ENCODE peak calls at places on chromosomes 11 and 22, in ten cellular contexts. N, B, J, H, A, V, E, R, C and X are unnamed samples.

GRCh38 chr22:30309981-30310672 is 16.6 kb downstream of the TBC1D10A start:
- DNase-seq in A (no peak), C (peak; percentile 88), R (no peak), J (no peak), E (peak; percentile 63), N (no peak), H (no peak), V (no peak), B (peak; percentile 67), X (peak; percentile 90)

GRCh38 chr11:576791-577610 is 731 bp downstream of the PHRF1 start:
- DNase-seq in B (no peak), R (no peak), J (no peak), V (no peak), A (no peak), E (no peak), H (no peak), C (no peak), N (no peak), X (no peak)

GRCh38 chr11:119055901-119056300 is 1.1 kb downstream of the HYOU1 start:
- DNase-seq in R (no peak), V (peak; percentile 22), J (no peak), E (peak; percentile 25), C (no peak), H (peak; percentile 63), A (no peak), N (no peak), B (no peak), X (peak; percentile 42)

GRCh38 chr11:27429740-27430451 is 42.7 kb downstream of the LGR4 start:
- DNase-seq in V (peak; percentile 39), C (no peak), J (no peak), H (no peak), B (no peak), R (no peak), N (no peak), E (no peak), A (no peak), X (no peak)

GRCh38 chr11:46618789-46619188 is 1.4 kb downstream of the ATG13 start:
- DNase-seq in A (no peak), R (no peak), H (no peak), V (no peak), N (no peak), J (no peak), E (no peak), B (no peak), C (no peak), X (no peak)

GRCh38 chr22:35914665-35915476 is 113.8 kb downstream of the RBFOX2 start:
- DNase-seq in C (peak; percentile 83), R (peak; percentile 55), B (no peak), E (peak; percentile 91), V (peak; percentile 82), J (peak; percentile 59), A (peak; percentile 56), H (peak; percentile 83), N (peak; percentile 81), X (peak; percentile 88)

GRCh38 chr22:40107756-40108437 is 69.8 kb upstream of the TNRC6B start:
- DNase-seq in N (no peak), J (peak; percentile 16), R (no peak), B (no peak), H (no peak), V (peak; percentile 24), A (no peak), C (no peak), E (peak; percentile 39), X (peak; percentile 72)

GRCh38 chr11:69557266-69557665 is 75.8 kb downstream of the LINC01488 start:
- DNase-seq in V (no peak), N (no peak), E (no peak), R (no peak), C (no peak), B (no peak), J (no peak), H (no peak), A (no peak), X (no peak)

GRCh38 chr11:104853276-104853675 is 45.0 kb downstream of the CASP12 start:
- DNase-seq in R (no peak), J (no peak), C (no peak), E (no peak), V (no peak), N (no peak), A (no peak), H (no peak), B (no peak), X (no peak)

GRCh38 chr11:72239296-72239848 is 4.6 kb downstream of the PHOX2A start:
- DNase-seq in H (no peak), B (peak; percentile 84), A (no peak), J (no peak), E (peak; percentile 69), C (peak; percentile 89), R (no peak), V (peak; percentile 65), N (no peak), X (peak; percentile 55)

GRCh38 chr11:15565846-15566245 is 451.1 kb downstream of the INSC start:
- DNase-seq in B (no peak), C (no peak), E (no peak), J (no peak), R (no peak), V (no peak), H (no peak), A (no peak), N (no peak), X (no peak)

GRCh38 chr11:18736590-18737148 is 10.7 kb upstream of the IGSF22 start:
- DNase-seq in J (no peak), E (no peak), A (no peak), V (no peak), N (no peak), B (no peak), R (no peak), H (no peak), C (no peak), X (no peak)

GRCh38 chr11:18737642-18738041 is 11.7 kb upstream of the IGSF22 start:
- DNase-seq in C (no peak), J (no peak), E (no peak), V (no peak), N (no peak), B (no peak), H (no peak), R (no peak), A (no peak), X (no peak)

GRCh38 chr11:18743365-18743764 is 17.4 kb upstream of the IGSF22 start:
- DNase-seq in C (no peak), H (no peak), E (no peak), V (no peak), N (no peak), B (no peak), J (no peak), R (no peak), A (no peak), X (no peak)

GRCh38 chr11:18741783-18742182 is 15.8 kb upstream of the IGSF22 start:
- DNase-seq in C (no peak), J (no peak), N (no peak), E (no peak), A (no peak), B (no peak), R (no peak), V (no peak), H (no peak), X (no peak)

DNA sequence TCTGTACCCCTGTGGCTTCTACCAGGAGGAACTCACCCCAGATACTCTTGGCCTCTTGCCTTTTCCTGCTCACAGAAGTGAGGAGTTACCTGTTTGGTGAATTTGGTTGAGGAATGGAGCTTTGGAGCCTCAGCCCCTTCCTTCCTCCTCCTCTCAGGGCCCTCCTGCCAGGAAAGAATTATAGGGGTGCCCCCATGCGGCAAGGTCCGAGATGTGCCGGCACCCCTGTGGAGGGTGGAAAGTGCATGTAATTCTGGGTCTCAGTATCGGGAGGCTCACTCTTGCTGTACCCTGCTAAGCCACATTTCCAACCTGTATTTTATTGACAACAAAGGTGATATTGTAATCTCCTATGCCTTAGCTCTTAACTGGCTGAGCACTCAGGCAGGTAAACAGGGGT is 13.7 kb upstream of the IGSF22 start:
- DNase-seq in H (no peak), C (no peak), V (no peak), B (no peak), R (no peak), J (no peak), E (no peak), A (no peak), N (no peak), X (no peak)
- TF ChIP-seq CTCF in H (no peak), C (no peak), V (no peak), B (no peak), R (no peak), J (no peak), E (no peak), A (no peak), N (no peak), X (no peak)

GRCh38 chr22:19798825-19799224 is 38.2 kb downstream of the TBX1 start:
- DNase-seq in C (no peak), J (no peak), E (no peak), N (peak; percentile 59), H (no peak), B (no peak), V (no peak), A (no peak), R (no peak), X (no peak)
- TF ChIP-seq CTCF in C (no peak), J (no peak), E (no peak), N (peak; percentile 47), H (no peak), B (no peak), V (no peak), A (no peak), R (no peak), X (peak; percentile 16)

DNA sequence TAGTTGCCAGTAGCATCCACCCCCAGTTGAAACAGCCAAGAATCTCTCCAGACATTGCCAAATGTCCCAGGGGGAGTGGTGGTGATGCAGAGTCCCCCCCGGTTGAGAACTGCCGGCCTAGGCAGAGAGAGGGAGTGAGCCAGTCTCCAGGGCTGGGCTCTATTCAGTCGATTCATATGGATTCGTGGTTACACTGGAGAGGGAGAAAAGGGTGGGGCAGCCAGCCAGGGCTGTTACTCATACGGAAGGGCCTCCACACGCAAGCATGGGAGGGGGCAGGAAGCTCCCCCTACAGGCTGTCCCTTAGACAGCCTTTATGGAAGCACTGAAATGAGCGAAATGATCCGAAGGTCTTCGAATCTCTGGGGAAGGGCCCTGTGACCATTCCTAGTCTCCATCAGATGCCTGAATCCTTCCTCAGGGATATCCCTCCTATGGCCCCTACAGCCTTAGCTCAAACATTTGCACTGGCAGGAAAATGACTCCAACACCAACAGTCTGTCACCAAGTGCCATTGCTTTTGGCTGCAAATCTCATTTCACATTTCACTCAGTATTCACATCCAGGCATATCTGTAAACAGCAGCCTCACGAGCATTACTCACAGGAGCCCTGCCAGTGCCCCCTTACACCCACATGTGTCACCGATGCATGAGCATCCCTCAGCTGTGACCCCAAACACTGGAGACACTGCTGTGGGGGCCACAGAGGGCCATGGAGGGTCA is 18.4 kb upstream of the TLCD5 start:
- DNase-seq in A (no peak), R (no peak), H (peak; percentile 65), B (no peak), J (peak; percentile 71), C (no peak), N (peak; percentile 16), V (peak; percentile 89), E (peak; percentile 85), X (peak; percentile 92)
- TF ChIP-seq CTCF in A (no peak), R (no peak), H (no peak), B (no peak), J (peak; percentile 77), C (no peak), N (peak; percentile 56), V (no peak), E (peak; percentile 66), X (peak; percentile 71)

DNA sequence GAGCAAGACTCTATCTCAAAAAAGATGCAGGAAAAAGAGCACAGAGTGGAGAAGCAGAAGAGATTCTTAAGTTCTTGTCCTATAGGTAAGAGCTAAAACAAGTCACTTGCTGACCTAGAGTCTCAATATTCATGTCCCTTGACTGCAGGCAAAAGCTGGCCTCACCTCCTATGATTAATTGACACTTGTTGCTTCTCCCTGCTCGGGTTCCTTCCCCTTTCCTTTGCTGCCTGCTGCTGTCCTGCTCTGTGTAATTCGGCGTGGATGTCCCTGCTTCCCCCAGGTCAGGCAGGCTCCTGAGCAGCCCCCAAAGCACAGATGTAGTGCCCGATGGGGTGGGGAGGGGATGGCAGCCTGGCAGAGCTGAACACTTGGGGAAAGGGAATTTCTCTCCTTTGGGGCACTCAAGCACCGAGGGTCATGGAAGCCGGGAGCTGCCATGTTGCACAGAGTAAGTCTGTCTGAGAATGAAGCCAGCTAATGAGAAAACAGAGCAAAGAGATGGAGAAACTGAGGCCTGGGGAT is 60.8 kb upstream of the NUP50 start:
- DNase-seq in N (no peak), R (no peak), V (no peak), A (no peak), C (no peak), H (no peak), E (no peak), B (no peak), J (no peak), X (no peak)
- TF ChIP-seq CTCF in N (no peak), R (no peak), V (no peak), A (no peak), C (no peak), H (no peak), E (no peak), B (no peak), J (no peak), X (no peak)